ENCODE peak calls at places on chromosomes 11 and 22, in ten cellular contexts. B is non-pigmented ciliary epithelial cell; E is globus pallidus; D is left cardiac atrium; W is GM12891; H is WTC11; U is stimulated activated CD4-positive, alpha-beta T cell treated with anti-CD3 and anti-CD28 coated beads, Interleukin-4, amount 100 ng/mL, for 48 hours; I is NCI-H1417; O is retina; T is GM23248. R is an unnamed sample.
A peak's percentile ranks its signal among the peaks of the same experiment; 100 is the strongest.

GRCh38 chr22:19806213-19807160 is 45.9 kb downstream of the TBX1 start:
- DNase-seq in I (peak; percentile 78), E (no peak), D (peak; percentile 25), H (peak; percentile 7), B (no peak), O (no peak), W (no peak), T (no peak), U (no peak), R (peak; percentile 52)

GRCh38 chr11:94002226-94002625 is 18.9 kb upstream of the HEPHL1 start:
- DNase-seq in U (no peak), O (no peak), I (no peak), T (peak; percentile 66), W (no peak), H (no peak), D (no peak), E (no peak), B (peak; percentile 23), R (no peak)

GRCh38 chr11:81007046-81007445 is 1566.2 kb upstream of the TENM4 start:
- DNase-seq in I (peak; percentile 43), U (no peak), B (no peak), D (no peak), W (no peak), T (peak; percentile 62), E (no peak), H (no peak), O (no peak), R (no peak)

GRCh38 chr22:43226368-43226979 is 39.5 kb upstream of the TTLL12 start:
- DNase-seq in B (no peak), W (no peak), H (peak; percentile 76), O (peak; percentile 67), U (no peak), T (peak; percentile 50), D (no peak), E (no peak), I (peak; percentile 39), R (no peak)

GRCh38 chr22:50090141-50090714 is 422 bp downstream of the MOV10L1 start:
- DNase-seq in W (no peak), D (no peak), E (no peak), B (no peak), O (no peak), U (no peak), H (peak; percentile 41), I (no peak), T (no peak), R (no peak)

GRCh38 chr11:28860898-28861297 is 752.7 kb downstream of the METTL15 start:
- DNase-seq in D (no peak), I (no peak), E (no peak), H (no peak), T (peak; percentile 60), U (no peak), O (no peak), B (peak; percentile 45), W (no peak), R (no peak)

GRCh38 chr11:74257934-74258553 is 53.4 kb downstream of the P4HA3 start:
- DNase-seq in B (no peak), W (no peak), D (peak; percentile 59), I (peak; percentile 32), O (no peak), T (peak; percentile 73), H (no peak), E (peak; percentile 37), U (no peak), R (peak; percentile 41)

GRCh38 chr22:47056361-47056760 is 293.9 kb downstream of the TBC1D22A start:
- DNase-seq in O (no peak), I (no peak), T (no peak), H (no peak), D (no peak), E (no peak), U (no peak), B (no peak), W (no peak), R (no peak)

GRCh38 chr11:68326334-68327215 is 14.2 kb downstream of the LRP5 start:
- DNase-seq in B (no peak), U (no peak), E (no peak), I (no peak), H (no peak), W (no peak), T (no peak), D (no peak), O (peak; percentile 40), R (no peak)

GRCh38 chr11:70415176-70415575 is 16.8 kb downstream of the CTTN start:
- DNase-seq in B (peak; percentile 87), O (no peak), I (no peak), E (no peak), U (no peak), H (no peak), D (no peak), T (peak; percentile 96), W (no peak), R (peak; percentile 84)

GRCh38 chr11:12210200-12210599 is 99.8 kb downstream of the MICAL2 start:
- DNase-seq in H (no peak), O (no peak), W (no peak), E (no peak), B (no peak), I (no peak), D (no peak), U (no peak), T (no peak), R (no peak)

GRCh38 chr11:19723572-19724342 is 11.1 kb downstream of the NAV2 start:
- DNase-seq in B (no peak), D (peak; percentile 29), O (no peak), H (no peak), E (no peak), I (no peak), U (no peak), T (peak; percentile 70), W (no peak), R (peak; percentile 37)

GRCh38 chr11:133249530-133249929 is 282.8 kb downstream of the OPCML start:
- DNase-seq in W (no peak), B (no peak), D (no peak), O (no peak), H (no peak), I (no peak), E (no peak), U (no peak), T (no peak), R (no peak)

GRCh38 chr11:16154715-16155396 is 201.5 kb downstream of the SOX6 start:
- DNase-seq in U (no peak), H (no peak), O (no peak), D (no peak), E (no peak), B (no peak), I (no peak), W (no peak), T (no peak), R (no peak)

GRCh38 chr11:86459002-86459385 is 84.3 kb downstream of the CCDC81 start:
- DNase-seq in E (no peak), O (no peak), W (no peak), U (no peak), T (peak; percentile 49), I (no peak), D (no peak), H (no peak), B (no peak), R (no peak)

GRCh38 chr11:117610901-117611300 is 186.1 kb downstream of the DSCAML1 start:
- DNase-seq in H (no peak), D (no peak), O (no peak), I (peak; percentile 65), W (no peak), U (no peak), B (no peak), T (no peak), E (no peak), R (no peak)

GRCh38 chr11:119764108-119764874 is 35.3 kb upstream of the NECTIN1 start:
- DNase-seq in B (peak; percentile 10), W (no peak), U (no peak), T (peak; percentile 91), O (peak; percentile 86), D (peak; percentile 70), E (peak; percentile 69), H (no peak), I (peak; percentile 57), R (peak; percentile 53)

GRCh38 chr11:117094776-117095175 is 3.5 kb downstream of the SIK3 start:
- DNase-seq in O (no peak), D (no peak), W (no peak), I (no peak), T (peak; percentile 61), E (peak; percentile 74), U (no peak), B (no peak), H (no peak), R (no peak)

GRCh38 chr11:100176456-100176855 is 510.6 kb upstream of the ARHGAP42 start:
- DNase-seq in I (no peak), W (no peak), O (no peak), B (no peak), T (no peak), D (no peak), H (no peak), E (no peak), U (no peak), R (no peak)

GRCh38 chr11:124583827-124584226 is 14.0 kb downstream of the OR8A1 start:
- DNase-seq in U (no peak), T (no peak), I (peak; percentile 85), E (no peak), B (no peak), W (no peak), O (no peak), D (no peak), H (no peak), R (no peak)

GRCh38 chr22:39475902-39476301 is 19.1 kb downstream of the MGAT3 start:
- DNase-seq in D (no peak), W (no peak), I (no peak), O (no peak), T (no peak), B (no peak), U (no peak), E (no peak), H (no peak), R (no peak)

GRCh38 chr22:23099525-23099792 is 29.1 kb downstream of the GNAZ start:
- DNase-seq in B (no peak), D (no peak), W (no peak), O (no peak), T (no peak), E (no peak), I (no peak), U (no peak), H (no peak), R (no peak)

GRCh38 chr11:2691991-2692841 is 7.6 kb downstream of the KCNQ1OT1 start:
- DNase-seq in O (peak; percentile 44), U (no peak), D (no peak), I (peak; percentile 76), E (no peak), W (no peak), B (no peak), T (no peak), H (peak; percentile 55), R (no peak)

GRCh38 chr11:15412054-15412453 is 297.3 kb downstream of the INSC start:
- DNase-seq in O (no peak), H (no peak), E (no peak), T (no peak), D (no peak), I (peak; percentile 23), U (no peak), W (no peak), B (no peak), R (no peak)

GRCh38 chr11:726278-726915 is 20.4 kb downstream of the EPS8L2 start:
- DNase-seq in D (peak; percentile 52), T (peak; percentile 73), I (peak; percentile 85), E (no peak), O (no peak), W (no peak), B (no peak), H (peak; percentile 65), U (peak; percentile 40), R (peak; percentile 47)

GRCh38 chr11:101407324-101407723 is 176.5 kb downstream of the TRPC6 start:
- DNase-seq in U (no peak), T (peak; percentile 67), E (no peak), H (no peak), O (no peak), D (no peak), B (no peak), W (no peak), I (no peak), R (no peak)

GRCh38 chr11:56404393-56404792 is 8.1 kb upstream of the OR5AL1 start:
- DNase-seq in W (no peak), U (no peak), I (no peak), D (no peak), O (no peak), E (no peak), H (no peak), T (no peak), B (no peak), R (no peak)

GRCh38 chr22:23315341-23315917 is 135.1 kb downstream of the BCR start:
- DNase-seq in B (no peak), U (peak; percentile 54), E (peak; percentile 47), I (peak; percentile 37), T (peak; percentile 64), H (peak; percentile 83), O (peak; percentile 77), D (peak; percentile 50), W (peak; percentile 46), R (peak; percentile 73)

R was measured in psoas muscle.